ENCODE peak calls at places on chromosome 16, in four cellular contexts. One of them, this sample, is unnamed.

GRCh38 chr16:14667347-14668266 is 26.5 kb downstream of the PLA2G10 start:
- DNase-seq in ACHN: no peak
- DNase-seq in RWPE1: no peak
- DNase-seq in PC-3: no peak
- DNase-seq in this sample: no peak

GRCh38 chr16:80191928-80192327 is 348.9 kb upstream of the DYNLRB2 start:
- DNase-seq in RWPE1: no peak
- DNase-seq in ACHN: no peak
- DNase-seq in PC-3: no peak
- DNase-seq in this sample: no peak

GRCh38 chr16:30605148-30605547 is 5.0 kb downstream of the ZNF689 start:
- DNase-seq in ACHN: no peak
- DNase-seq in RWPE1: no peak
- DNase-seq in PC-3: no peak
- DNase-seq in this sample: no peak

GRCh38 chr16:30585022-30585399 is 486 bp downstream of the ZNF785 start:
- DNase-seq in RWPE1: no peak
- DNase-seq in ACHN: no peak
- DNase-seq in PC-3: peak; percentile 4
- DNase-seq in this sample: no peak

GRCh38 chr16:22027633-22028032 is 19.7 kb downstream of the MOSMO start:
- DNase-seq in RWPE1: no peak
- DNase-seq in ACHN: no peak
- DNase-seq in PC-3: no peak
- DNase-seq in this sample: no peak

GRCh38 chr16:14131774-14132695 is 60.9 kb downstream of the MRTFB start:
- DNase-seq in RWPE1: no peak
- DNase-seq in ACHN: no peak
- DNase-seq in PC-3: no peak
- DNase-seq in this sample: no peak

GRCh38 chr16:68257906-68258800 is 6.2 kb upstream of the SLC7A6 start:
- DNase-seq in RWPE1: no peak
- DNase-seq in PC-3: peak; percentile 80
- DNase-seq in ACHN: peak; percentile 100
- DNase-seq in this sample: peak; percentile 92

GRCh38 chr16:81928975-81929374 is 82.3 kb downstream of the SDR42E1 start:
- DNase-seq in RWPE1: peak; percentile 59
- DNase-seq in ACHN: no peak
- DNase-seq in PC-3: no peak
- DNase-seq in this sample: no peak

GRCh38 chr16:26905336-26905735 is 161.4 kb upstream of the C16orf82 start:
- DNase-seq in PC-3: no peak
- DNase-seq in RWPE1: no peak
- DNase-seq in ACHN: no peak
- DNase-seq in this sample: no peak

This sample was measured in H54.